ENCODE peak calls at places on chromosomes 12 and 14, in six cellular contexts. B, Z, V, P, S and L are unnamed samples.

GRCh38 chr12:129826273-129826672 is 77.6 kb downstream of the TMEM132D start:
- DNase-seq in B (no peak), Z (no peak), V (no peak), P (no peak), S (no peak), L (no peak)

GRCh38 chr12:15608931-15609330 is 180.3 kb downstream of the EPS8 start:
- DNase-seq in B (no peak), Z (no peak), V (no peak), P (no peak), S (no peak), L (no peak)

GRCh38 chr12:546920-547845 is 87.4 kb downstream of the B4GALNT3 start:
- DNase-seq in B (peak; percentile 61), Z (peak; percentile 67), V (peak; percentile 62), P (peak; percentile 70), S (peak; percentile 75), L (peak; percentile 73)

GRCh38 chr14:75141967-75142366 is 15.1 kb upstream of the NEK9 start:
- DNase-seq in B (no peak), Z (no peak), V (no peak), P (no peak), S (no peak), L (no peak)

GRCh38 chr14:37172024-37172869 is at the start of gene SLC25A21:
- DNase-seq in B (peak; percentile 78), Z (peak; percentile 72), V (peak; percentile 71), P (peak; percentile 78), S (peak; percentile 77), L (peak; percentile 74)

GRCh38 chr12:109165599-109165998 is 49.2 kb downstream of the ACACB start:
- DNase-seq in B (no peak), Z (no peak), V (no peak), P (no peak), S (no peak), L (no peak)

GRCh38 chr14:24861083-24861630 is 188.8 kb downstream of the STXBP6 start:
- DNase-seq in B (peak; percentile 41), Z (no peak), V (no peak), P (no peak), S (no peak), L (no peak)

GRCh38 chr14:54353266-54353665 is 43.5 kb upstream of the CDKN3 start:
- DNase-seq in B (no peak), Z (no peak), V (no peak), P (no peak), S (no peak), L (no peak)

GRCh38 chr12:31736472-31736871 is 7.7 kb upstream of the AMN1 start:
- DNase-seq in B (no peak), Z (peak; percentile 37), V (no peak), P (no peak), S (no peak), L (no peak)

GRCh38 chr14:79587194-79587593 is 624.1 kb downstream of the DIO2 start:
- DNase-seq in B (no peak), Z (no peak), V (no peak), P (no peak), S (no peak), L (no peak)

GRCh38 chr14:71714225-71714624 is 218.0 kb upstream of the RGS6 start:
- DNase-seq in B (no peak), Z (no peak), V (no peak), P (no peak), S (no peak), L (no peak)

GRCh38 chr14:29637406-29637805 is 290.2 kb downstream of the PRKD1 start:
- DNase-seq in B (peak; percentile 88), Z (no peak), V (peak; percentile 40), P (peak; percentile 60), S (peak; percentile 83), L (peak; percentile 19)

GRCh38 chr12:104583311-104583710 is 126.6 kb downstream of the CHST11 start:
- DNase-seq in B (no peak), Z (no peak), V (no peak), P (no peak), S (no peak), L (no peak)

GRCh38 chr12:68245071-68246021 is 8.1 kb downstream of the IL22 start:
- DNase-seq in B (no peak), Z (peak; percentile 37), V (no peak), P (no peak), S (no peak), L (no peak)

GRCh38 chr12:50397122-50397650 is 777 bp upstream of the FAM186A start:
- DNase-seq in B (no peak), Z (no peak), V (no peak), P (no peak), S (no peak), L (no peak)

GRCh38 chr12:12749433-12749832 is 32.3 kb downstream of the CDKN1B start:
- DNase-seq in B (no peak), Z (peak; percentile 35), V (no peak), P (no peak), S (no peak), L (no peak)

GRCh38 chr12:129871991-129872969 is 31.5 kb downstream of the TMEM132D start:
- DNase-seq in B (no peak), Z (no peak), V (no peak), P (no peak), S (no peak), L (no peak)

GRCh38 chr12:93895096-93895460 is 217.9 kb downstream of the CRADD start:
- DNase-seq in B (no peak), Z (no peak), V (no peak), P (no peak), S (no peak), L (no peak)

GRCh38 chr14:35495278-35495677 is 38.7 kb upstream of the INSM2 start:
- DNase-seq in B (no peak), Z (no peak), V (no peak), P (no peak), S (no peak), L (no peak)

GRCh38 chr12:111037047-111037446 is 116.7 kb upstream of the MYL2 start:
- DNase-seq in B (no peak), Z (no peak), V (no peak), P (no peak), S (no peak), L (no peak)

GRCh38 chr14:93019367-93019843 is 96.3 kb downstream of the ITPK1 start:
- DNase-seq in B (peak; percentile 38), Z (peak; percentile 58), V (no peak), P (no peak), S (peak; percentile 69), L (no peak)

GRCh38 chr12:254039-254438 is 8.6 kb downstream of the SLC6A13 start:
- DNase-seq in B (no peak), Z (no peak), V (no peak), P (no peak), S (no peak), L (no peak)

GRCh38 chr12:57795354-57795753 is 12.8 kb downstream of the TSFM start:
- DNase-seq in B (no peak), Z (no peak), V (no peak), P (no peak), S (no peak), L (no peak)
- H3K27ac ChIP-seq in B (no peak overlapping the region), Z (no peak overlapping the region), V (no peak overlapping the region), P (no peak overlapping the region), S (no peak overlapping the region), L (no peak overlapping the region)

GRCh38 chr12:49092086-49092815 is 2.4 kb downstream of the DHH start:
- DNase-seq in B (peak; percentile 24), Z (peak; percentile 59), V (peak; percentile 37), P (peak; percentile 54), S (no peak), L (no peak)

GRCh38 chr12:49094104-49094948 is at the start of gene DHH:
- DNase-seq in B (peak; percentile 31), Z (peak; percentile 40), V (peak; percentile 43), P (peak; percentile 52), S (no peak), L (no peak)

GRCh38 chr12:49093746-49094103 is 876 bp downstream of the DHH start:
- DNase-seq in B (no peak), Z (no peak), V (peak; percentile 33), P (peak; percentile 50), S (no peak), L (no peak)

GRCh38 chr12:49091836-49092085 is 2.8 kb downstream of the DHH start:
- DNase-seq in B (no peak), Z (no peak), V (no peak), P (no peak), S (no peak), L (no peak)

DNA sequence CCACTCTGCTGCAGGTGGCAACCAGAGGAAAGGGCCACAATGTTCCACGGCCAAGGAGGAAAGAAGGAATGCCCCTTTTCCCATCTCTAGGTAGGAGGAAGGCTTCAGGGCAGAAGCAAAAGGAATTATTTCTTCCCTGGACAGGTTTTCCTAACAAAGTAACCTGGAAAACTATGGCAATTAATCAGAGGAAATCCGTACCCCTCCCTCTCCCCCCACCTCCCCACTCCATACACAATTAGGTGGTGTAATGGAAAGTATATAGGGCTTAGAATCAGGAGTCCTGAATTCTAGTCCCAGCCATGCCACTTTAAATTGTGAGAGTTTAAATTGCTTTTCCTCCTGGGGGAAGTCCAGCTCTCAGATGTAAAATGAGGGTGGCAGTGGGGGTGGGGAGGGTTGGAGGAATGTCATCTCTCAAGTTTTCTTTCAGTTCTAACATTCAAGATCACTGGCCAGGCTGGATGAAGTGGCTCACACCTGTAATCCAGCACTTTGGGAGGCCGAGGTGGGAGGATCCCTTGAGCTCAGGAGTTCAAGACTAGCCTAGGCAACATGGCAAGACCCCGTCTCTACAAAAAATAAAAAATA is 1.7 kb downstream of the DHH start:
- DNase-seq in B (no peak), Z (no peak), V (no peak), P (no peak), S (no peak), L (no peak)
- H3K27me3 ChIP-seq in B (peaks cover 6% of the 10 kb centered on the region), Z (no peaks in the 10 kb centered on the region), V (peaks cover 64% of the 10 kb centered on the region), P (peaks cover 29% of the 10 kb centered on the region), S (peaks cover 70% of the 10 kb centered on the region), L (peaks cover 61% of the 10 kb centered on the region)

DNA sequence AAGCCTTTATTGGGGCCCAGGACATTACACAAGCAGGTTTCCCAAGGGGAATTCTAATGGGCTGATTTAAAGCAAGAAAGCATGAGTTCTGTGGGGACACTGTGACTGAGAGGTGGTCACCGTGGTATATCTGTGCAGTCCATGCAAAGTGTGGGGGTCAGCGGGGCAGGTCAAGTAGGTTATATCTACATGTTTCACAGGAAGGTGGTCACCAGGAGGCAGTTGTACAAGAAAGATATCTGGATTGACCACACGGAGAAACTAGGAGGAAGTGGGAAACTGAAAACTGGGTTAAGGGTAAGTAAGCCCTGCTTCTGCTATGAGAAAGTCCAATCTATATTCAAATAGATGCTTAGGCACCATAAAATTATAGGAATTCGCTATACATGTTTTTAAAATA is 77.8 kb upstream of the CNOT2 start:
- DNase-seq in B (no peak), Z (no peak), V (no peak), P (no peak), S (no peak), L (no peak)
- H3K4me3 ChIP-seq in B (no peak overlapping the region), Z (no peak overlapping the region), V (no peak overlapping the region), P (no peak overlapping the region), S (no peak overlapping the region), L (no peak overlapping the region)

DNA sequence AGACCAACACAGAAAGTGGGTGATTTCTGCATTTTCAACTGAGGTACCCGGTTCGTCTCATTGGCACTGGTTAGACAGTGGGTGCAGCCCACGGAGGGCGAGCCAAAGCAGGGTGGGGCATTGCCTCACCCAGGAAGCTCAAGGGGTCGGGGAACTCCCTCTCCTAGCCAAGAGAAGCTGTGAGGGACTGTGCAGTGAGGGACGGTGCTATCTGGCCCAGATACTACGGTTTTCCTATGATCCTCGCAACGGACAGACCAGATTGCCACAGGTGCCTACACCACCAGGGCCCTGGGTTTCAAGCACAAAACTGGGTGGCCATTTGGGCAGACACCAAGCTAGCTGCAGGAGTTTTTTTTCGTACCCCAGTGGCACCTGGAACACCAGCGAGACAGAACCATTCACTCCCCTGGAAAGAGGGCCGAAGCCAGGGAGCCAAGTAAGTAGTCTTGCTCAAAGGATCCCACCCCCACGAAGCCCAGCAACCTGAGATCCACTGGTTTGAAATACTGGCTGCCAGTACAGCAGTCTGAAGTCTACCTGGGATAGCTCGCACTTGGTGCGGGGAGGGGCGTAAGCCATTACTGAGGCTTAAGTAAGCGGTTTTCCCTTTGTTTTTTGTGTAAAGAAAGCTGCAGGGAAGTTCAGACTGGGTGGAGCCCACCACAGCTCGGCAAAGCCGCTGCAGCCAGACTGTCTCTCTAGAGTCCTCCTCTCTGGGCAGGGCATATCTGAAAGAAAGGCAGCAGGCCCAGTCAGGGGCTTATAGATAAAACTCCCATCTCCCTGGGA is 25.5 kb upstream of the NAA30 start:
- DNase-seq in B (no peak), Z (no peak), V (no peak), P (no peak), S (no peak), L (no peak)
- H3K27ac ChIP-seq in B (no peak overlapping the region), Z (no peak overlapping the region), V (no peak overlapping the region), P (no peak overlapping the region), S (no peak overlapping the region), L (no peak overlapping the region)